ENCODE peak calls at places on chromosomes 2 and 18, in five cellular contexts. L is prostate gland, X is LNCaP clone FGC, V is BE2C, M is HCT116. W is an unnamed sample.

GRCh38 chr18:61545281-61546245 is 212.3 kb downstream of the CDH20 start:
- DNase-seq in M (no peak), L (peak; percentile 65), X (peak; percentile 91), V (no peak), W (no peak)

GRCh38 chr2:209368924-209369323 is 54.9 kb upstream of the MAP2 start:
- DNase-seq in X (peak; percentile 98), M (peak; percentile 97), V (peak; percentile 15), L (peak; percentile 95), W (no peak)

GRCh38 chr2:169711751-169712509 is 17.7 kb downstream of the PHOSPHO2 start:
- DNase-seq in L (no peak), M (no peak), V (peak; percentile 27), X (no peak), W (no peak)

GRCh38 chr2:35428548-35428947 is 927.0 kb upstream of the CRIM1 start:
- DNase-seq in X (peak; percentile 30), M (no peak), V (peak; percentile 69), L (peak; percentile 4), W (no peak)

GRCh38 chr2:216351172-216351925 is 20.9 kb downstream of the MARCHF4 start:
- DNase-seq in X (no peak), L (no peak), V (no peak), M (no peak), W (no peak)

GRCh38 chr2:23617817-23618216 is 232.8 kb downstream of the KLHL29 start:
- DNase-seq in V (no peak), X (no peak), L (no peak), M (no peak), W (no peak)

GRCh38 chr2:200652158-200652557 is 66.3 kb downstream of the AOX1 start:
- DNase-seq in V (no peak), X (no peak), M (no peak), L (no peak), W (no peak)

GRCh38 chr2:231286964-231287363 is 88.5 kb downstream of the ARMC9 start:
- DNase-seq in V (peak; percentile 44), X (no peak), M (no peak), L (no peak), W (no peak)

GRCh38 chr2:191230174-191230573 is 15.0 kb upstream of the MYO1B start:
- DNase-seq in M (no peak), X (no peak), V (no peak), L (no peak), W (no peak)

GRCh38 chr2:98556634-98557033 is 51.7 kb downstream of the COA5 start:
- DNase-seq in X (no peak), L (no peak), V (no peak), M (no peak), W (no peak)

GRCh38 chr2:152506843-152507242 is 171.9 kb downstream of the FMNL2 start:
- DNase-seq in V (no peak), M (no peak), L (no peak), X (no peak), W (peak; percentile 34)

GRCh38 chr2:26649992-26650712 is 9.0 kb upstream of the CIB4 start:
- DNase-seq in L (no peak), M (no peak), V (no peak), X (no peak), W (no peak)

GRCh38 chr18:23626451-23627279 is 36.0 kb downstream of the ANKRD29 start:
- DNase-seq in X (no peak), V (no peak), L (no peak), M (no peak), W (no peak)

DNA sequence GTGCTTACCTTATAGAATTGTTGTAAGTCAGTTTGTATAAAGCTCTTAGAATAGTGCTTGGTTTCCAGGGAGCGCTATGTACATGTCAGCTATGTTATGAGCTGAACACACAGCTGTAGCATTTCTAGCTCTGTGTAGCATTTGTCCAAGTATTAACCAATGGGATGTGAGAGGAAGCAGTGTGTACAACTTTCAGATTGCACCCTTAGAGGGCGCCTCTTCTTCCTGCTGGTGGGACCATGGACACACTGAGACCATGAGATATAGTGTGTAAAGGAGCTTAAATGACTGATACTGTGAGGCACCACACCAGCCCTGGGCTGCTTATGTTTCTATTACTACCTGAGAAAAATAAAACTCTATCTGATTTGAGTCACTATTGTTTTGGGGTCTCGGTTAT is 380.2 kb downstream of the LNPK start:
- DNase-seq in L (no peak), V (peak; percentile 8), M (peak; percentile 12), X (no peak), W (no peak)
- TF ChIP-seq CTCF in L (no peak), V (peak; percentile 22), M (peak; percentile 44), X (no peak), W (peak; percentile 15)

GRCh38 chr2:120442541-120442922 is 96.6 kb downstream of the INHBB start:
- DNase-seq in X (no peak), L (no peak), V (no peak), M (no peak), W (no peak)
- H3K4me3 ChIP-seq in X (peak overlapping the region; percentile 38), L (peak overlapping the region; percentile 27), V (no peak overlapping the region), M (peak overlapping the region; percentile 23), W (no peak overlapping the region)

GRCh38 chr18:48345596-48345995 is 63.6 kb downstream of the ZBTB7C start:
- DNase-seq in L (no peak), X (peak; percentile 55), M (peak; percentile 12), V (no peak), W (no peak)
- TF ChIP-seq CTCF in L (no peak), X (peak; percentile 80), M (peak; percentile 56), V (peak; percentile 32), W (no peak)

DNA sequence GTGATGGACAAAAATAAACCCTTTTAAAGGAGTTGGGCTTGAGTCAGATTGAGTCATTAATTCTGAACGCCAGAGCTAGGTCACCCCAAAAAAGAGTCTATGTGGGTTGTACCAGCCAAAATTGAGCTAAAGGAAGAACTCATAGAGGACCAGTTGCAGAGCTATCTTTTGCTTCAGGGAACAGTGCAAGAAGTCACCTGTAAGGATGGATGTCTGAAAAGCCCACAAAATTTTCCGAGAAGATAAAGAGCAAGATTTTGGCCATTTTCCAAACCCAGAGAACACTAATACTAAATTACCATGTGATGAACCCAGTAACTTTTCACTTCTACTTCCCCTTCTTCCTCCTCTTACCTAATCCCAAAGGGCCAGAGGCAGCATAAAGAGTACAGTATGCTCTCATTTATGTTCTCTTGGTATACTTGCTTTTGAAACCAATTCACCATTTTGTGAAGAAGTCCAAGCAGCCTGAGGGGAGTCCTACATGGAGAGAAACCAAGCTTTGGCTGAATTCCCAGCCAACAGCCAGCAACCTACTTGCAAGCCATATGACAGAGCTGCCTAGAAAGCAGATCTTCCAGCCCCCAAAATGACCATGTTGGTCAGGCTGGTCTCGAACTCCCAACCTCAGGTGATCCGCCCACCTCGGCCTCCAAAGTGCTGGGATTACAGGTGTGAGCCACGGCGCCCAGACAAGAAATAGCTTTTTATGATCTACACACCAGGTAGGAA is 551.7 kb downstream of the SATB2 start:
- DNase-seq in L (no peak), X (no peak), M (no peak), V (no peak), W (peak; percentile 1)
- H3K4me3 ChIP-seq in L (no peak overlapping the region), X (no peak overlapping the region), M (no peak overlapping the region), V (no peak overlapping the region), W (no peak overlapping the region)